ENCODE peak calls at places on chromosome 14, in four cellular contexts. One of them, this sample, is unnamed.

GRCh38 chr14:105488781-105489606 is 2.1 kb upstream of the TEDC1 start:
- DNase-seq in HepG2: no peak
- DNase-seq in K562: no peak
- DNase-seq in GM12878: no peak
- DNase-seq in this sample: no peak

GRCh38 chr14:105426416-105427130 is 6.9 kb downstream of the MTA1 start:
- DNase-seq in HepG2: no peak
- DNase-seq in GM12878: no peak
- DNase-seq in K562: no peak
- DNase-seq in this sample: no peak

GRCh38 chr14:95134304-95134933 is 22.9 kb downstream of the DICER1 start:
- DNase-seq in K562: no peak
- DNase-seq in GM12878: no peak
- DNase-seq in HepG2: no peak
- DNase-seq in this sample: no peak

GRCh38 chr14:98297567-98297966 is 974.4 kb downstream of the BCL11B start:
- DNase-seq in K562: no peak
- DNase-seq in HepG2: no peak
- DNase-seq in GM12878: no peak
- DNase-seq in this sample: no peak

GRCh38 chr14:69268223-69268622 is 8.3 kb downstream of the GALNT16 start:
- DNase-seq in K562: no peak
- DNase-seq in HepG2: no peak
- DNase-seq in GM12878: no peak
- DNase-seq in this sample: no peak

GRCh38 chr14:25048170-25049126 is 1.5 kb downstream of the STXBP6 start:
- DNase-seq in K562: peak
- DNase-seq in GM12878: no peak
- DNase-seq in HepG2: no peak
- DNase-seq in this sample: no peak

GRCh38 chr14:58955294-58955821 is 233.1 kb upstream of the DAAM1 start:
- DNase-seq in HepG2: no peak
- DNase-seq in K562: no peak
- DNase-seq in GM12878: peak
- DNase-seq in this sample: no peak

GRCh38 chr14:44989497-44990440 is 27.8 kb downstream of the TOGARAM1 start:
- DNase-seq in HepG2: no peak
- DNase-seq in GM12878: no peak
- DNase-seq in K562: no peak
- DNase-seq in this sample: no peak

GRCh38 chr14:35858521-35859209 is 32.5 kb downstream of the BRMS1L start:
- DNase-seq in HepG2: no peak
- DNase-seq in K562: no peak
- DNase-seq in GM12878: no peak
- DNase-seq in this sample: no peak

GRCh38 chr14:45198551-45198950 is 54.5 kb downstream of the MIS18BP1 start:
- DNase-seq in GM12878: no peak
- DNase-seq in K562: no peak
- DNase-seq in HepG2: no peak
- DNase-seq in this sample: no peak

GRCh38 chr14:20680843-20681347 is 3.5 kb upstream of the RNASE4 start:
- DNase-seq in HepG2: no peak
- DNase-seq in GM12878: no peak
- DNase-seq in K562: no peak
- DNase-seq in this sample: peak

GRCh38 chr14:90330203-90331196 is 1.2 kb downstream of the NRDE2 start:
- DNase-seq in HepG2: no peak
- DNase-seq in GM12878: no peak
- DNase-seq in K562: no peak
- DNase-seq in this sample: no peak

GRCh38 chr14:56057071-56057865 is 60.9 kb upstream of the PELI2 start:
- DNase-seq in K562: no peak
- DNase-seq in GM12878: no peak
- DNase-seq in HepG2: no peak
- DNase-seq in this sample: no peak

GRCh38 chr14:76862546-76863282 is 36.5 kb downstream of the LRRC74A start:
- DNase-seq in GM12878: no peak
- DNase-seq in HepG2: no peak
- DNase-seq in K562: no peak
- DNase-seq in this sample: no peak

GRCh38 chr14:71261206-71261605 is 353.9 kb downstream of the PCNX1 start:
- DNase-seq in HepG2: no peak
- DNase-seq in K562: no peak
- DNase-seq in GM12878: no peak
- DNase-seq in this sample: no peak

GRCh38 chr14:71647086-71647784 is 285.0 kb upstream of the RGS6 start:
- DNase-seq in HepG2: no peak
- DNase-seq in GM12878: no peak
- DNase-seq in K562: no peak
- DNase-seq in this sample: no peak

GRCh38 chr14:52791204-52792096 is at the start of gene GNPNAT1:
- DNase-seq in K562: peak
- DNase-seq in HepG2: peak
- DNase-seq in GM12878: peak
- DNase-seq in this sample: peak
- TF ChIP-seq TARDBP in K562: no peak
- TF ChIP-seq TARDBP in HepG2: peak
- TF ChIP-seq TARDBP in GM12878: no peak
- TF ChIP-seq TARDBP in this sample: no peak

GRCh38 chr14:31964979-31965734 is 111.9 kb upstream of the ARHGAP5 start:
- DNase-seq in HepG2: no peak
- DNase-seq in K562: no peak
- DNase-seq in GM12878: no peak
- DNase-seq in this sample: no peak
- TF ChIP-seq FOXM1 in HepG2: no peak
- TF ChIP-seq FOXM1 in K562: no peak
- TF ChIP-seq FOXM1 in GM12878: no peak
- TF ChIP-seq FOXM1 in this sample: no peak

DNA sequence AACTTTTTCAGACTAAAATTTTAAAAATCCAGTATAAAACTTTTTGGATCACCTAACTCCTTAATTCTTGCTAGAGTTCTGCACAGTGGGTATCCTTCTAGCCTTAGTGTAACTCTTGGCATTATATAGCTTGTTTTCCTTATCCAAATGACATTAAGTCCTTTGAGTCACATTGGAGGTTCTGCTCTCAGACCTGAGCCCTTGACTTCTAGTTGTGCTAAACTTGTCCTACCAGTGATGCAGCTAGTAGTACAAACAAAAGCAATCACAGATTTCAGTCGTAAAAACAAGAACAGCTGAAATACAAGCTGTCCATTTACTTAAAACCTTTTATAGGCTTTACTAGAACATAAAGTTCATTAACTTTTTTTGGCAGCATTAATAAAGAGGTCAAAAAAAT is 10.5 kb downstream of the ZBTB1 start:
- DNase-seq in HepG2: no peak
- DNase-seq in K562: no peak
- DNase-seq in GM12878: no peak
- DNase-seq in this sample: no peak
- TF ChIP-seq TARDBP in HepG2: no peak
- TF ChIP-seq TARDBP in K562: no peak
- TF ChIP-seq TARDBP in GM12878: no peak
- TF ChIP-seq TARDBP in this sample: no peak

DNA sequence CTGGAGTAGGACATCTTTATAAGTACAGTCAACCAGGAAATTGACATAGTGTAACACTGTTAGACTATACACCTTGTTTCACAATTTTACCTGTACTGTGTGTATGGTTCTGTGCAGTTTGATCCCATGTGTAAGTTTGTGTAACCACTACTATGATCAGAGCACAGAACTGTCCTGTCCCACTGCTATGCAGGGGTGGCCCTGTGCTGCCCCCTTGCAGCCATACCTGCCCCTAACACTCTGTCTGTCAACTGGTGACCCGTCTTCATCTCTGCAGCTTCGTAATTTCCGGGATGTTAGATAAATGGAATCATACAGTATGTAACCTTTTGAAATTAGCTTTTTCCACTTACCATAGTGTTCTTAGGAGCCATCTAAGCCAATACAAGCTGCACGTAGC is 58.7 kb upstream of the RD3L start:
- DNase-seq in HepG2: peak
- DNase-seq in K562: peak
- DNase-seq in GM12878: no peak
- DNase-seq in this sample: peak
- TF ChIP-seq FOXM1 in HepG2: no peak
- TF ChIP-seq FOXM1 in K562: no peak
- TF ChIP-seq FOXM1 in GM12878: no peak
- TF ChIP-seq FOXM1 in this sample: no peak

DNA sequence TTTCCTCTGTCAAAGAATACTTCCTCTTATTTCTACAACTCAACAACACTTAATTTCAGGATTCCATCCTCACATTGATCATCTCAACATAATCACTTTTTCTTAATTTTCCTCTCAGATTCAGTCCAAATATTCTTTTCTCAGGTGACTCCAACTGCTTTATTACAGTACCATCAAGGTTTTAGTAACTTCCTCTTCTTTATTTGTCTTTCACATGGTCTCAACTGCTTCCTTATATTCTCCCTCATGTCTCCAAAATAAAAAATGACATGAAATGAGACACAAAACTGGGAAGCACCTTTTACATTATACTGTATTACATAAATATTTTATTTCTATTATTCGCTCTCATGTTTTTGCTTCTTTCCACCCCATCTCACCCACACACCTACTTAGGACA is 55.5 kb downstream of the PPP2R5E start:
- DNase-seq in HepG2: no peak
- DNase-seq in K562: no peak
- DNase-seq in GM12878: no peak
- DNase-seq in this sample: no peak
- TF ChIP-seq TARDBP in HepG2: no peak
- TF ChIP-seq TARDBP in K562: no peak
- TF ChIP-seq TARDBP in GM12878: no peak
- TF ChIP-seq TARDBP in this sample: no peak

GRCh38 chr14:100645200-100645985 is 58.2 kb upstream of the BEGAIN start:
- DNase-seq in GM12878: peak
- DNase-seq in HepG2: peak
- DNase-seq in K562: peak
- DNase-seq in this sample: peak
- TF ChIP-seq FOXM1 in GM12878: no peak
- TF ChIP-seq FOXM1 in HepG2: no peak
- TF ChIP-seq FOXM1 in K562: no peak
- TF ChIP-seq FOXM1 in this sample: no peak

GRCh38 chr14:81471062-81471461 is 62.6 kb downstream of the SEL1L start:
- DNase-seq in HepG2: no peak
- DNase-seq in K562: no peak
- DNase-seq in GM12878: no peak
- DNase-seq in this sample: no peak
- TF ChIP-seq TARDBP in HepG2: no peak
- TF ChIP-seq TARDBP in K562: no peak
- TF ChIP-seq TARDBP in GM12878: no peak
- TF ChIP-seq TARDBP in this sample: no peak

DNA sequence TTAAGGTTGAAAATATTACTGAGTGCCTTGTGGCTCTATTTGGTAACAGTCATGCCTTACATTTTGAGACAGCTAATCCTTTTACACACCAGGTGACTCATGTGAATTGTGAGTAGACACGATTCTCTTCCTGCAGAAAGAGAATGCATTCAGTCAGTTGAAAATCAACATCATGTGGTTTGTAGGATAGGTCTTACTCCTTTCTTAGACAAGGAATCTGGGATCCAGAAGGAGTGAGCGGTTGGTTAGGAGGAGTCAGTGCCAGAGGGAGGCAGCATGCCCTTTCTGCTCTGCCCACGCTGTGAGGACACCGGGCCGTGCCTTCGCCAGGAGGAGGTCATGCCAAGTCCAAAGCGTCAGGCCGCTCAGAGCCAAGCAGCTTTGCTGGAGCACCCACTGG is 47.6 kb downstream of the TRAF3 start:
- DNase-seq in K562: no peak
- DNase-seq in HepG2: no peak
- DNase-seq in GM12878: no peak
- DNase-seq in this sample: no peak
- TF ChIP-seq FOXM1 in K562: no peak
- TF ChIP-seq FOXM1 in HepG2: no peak
- TF ChIP-seq FOXM1 in GM12878: no peak
- TF ChIP-seq FOXM1 in this sample: no peak

DNA sequence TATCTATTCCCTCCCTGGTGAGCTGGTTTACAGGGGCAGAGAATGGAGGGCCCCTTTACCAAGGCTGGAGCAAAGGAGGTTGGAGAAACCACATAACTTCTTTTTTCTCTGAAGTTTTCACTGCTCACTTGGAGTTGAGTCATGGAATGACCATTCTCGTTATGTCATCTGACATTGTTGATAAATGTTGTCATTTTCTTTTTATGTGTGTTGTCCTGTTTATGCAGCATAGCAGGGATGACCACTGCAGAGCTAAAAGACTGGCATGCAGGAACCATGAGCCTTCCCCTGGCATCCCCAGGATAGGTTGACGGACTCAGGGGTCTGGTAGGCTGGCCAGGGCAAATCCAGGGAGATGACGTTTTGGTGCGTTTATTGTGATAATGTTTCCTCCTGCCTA is 256.9 kb upstream of the DDHD1 start:
- DNase-seq in K562: no peak
- DNase-seq in GM12878: no peak
- DNase-seq in HepG2: no peak
- DNase-seq in this sample: no peak
- TF ChIP-seq TARDBP in K562: no peak
- TF ChIP-seq TARDBP in GM12878: no peak
- TF ChIP-seq TARDBP in HepG2: no peak
- TF ChIP-seq TARDBP in this sample: no peak

This sample was measured in HEK293T.